ENCODE peak calls at places on chromosomes 12 and 14, in four cellular contexts. One of them, this sample, is unnamed.

GRCh38 chr14:80055226-80055625 is 156.1 kb downstream of the DIO2 start:
- DNase-seq in AG10803: peak; percentile 8
- DNase-seq in thoracic aorta: no peak
- DNase-seq in tibial nerve: no peak
- DNase-seq in this sample: no peak

GRCh38 chr14:22418631-22419030 is 170.4 kb downstream of the DAD1 start:
- DNase-seq in AG10803: no peak
- DNase-seq in thoracic aorta: no peak
- DNase-seq in tibial nerve: no peak
- DNase-seq in this sample: no peak

GRCh38 chr12:109767991-109768900 is 54.6 kb downstream of the FAM222A start:
- DNase-seq in AG10803: no peak
- DNase-seq in thoracic aorta: no peak
- DNase-seq in tibial nerve: no peak
- DNase-seq in this sample: no peak

GRCh38 chr12:92218394-92219077 is 72.9 kb upstream of the BTG1 start:
- DNase-seq in AG10803: no peak
- DNase-seq in thoracic aorta: no peak
- DNase-seq in tibial nerve: no peak
- DNase-seq in this sample: no peak

GRCh38 chr14:76541594-76542219 is 165.8 kb downstream of the ESRRB start:
- DNase-seq in AG10803: no peak
- DNase-seq in thoracic aorta: no peak
- DNase-seq in tibial nerve: no peak
- DNase-seq in this sample: no peak

GRCh38 chr12:13198921-13199320 is 2.4 kb downstream of the EMP1 start:
- DNase-seq in AG10803: peak; percentile 72
- DNase-seq in thoracic aorta: no peak
- DNase-seq in tibial nerve: no peak
- DNase-seq in this sample: no peak

GRCh38 chr14:22002860-22003284 is 329.3 kb upstream of the OR4E1 start:
- DNase-seq in AG10803: no peak
- DNase-seq in thoracic aorta: no peak
- DNase-seq in tibial nerve: no peak
- DNase-seq in this sample: no peak

GRCh38 chr12:81726634-81727033 is 32.5 kb downstream of the PPFIA2 start:
- DNase-seq in AG10803: no peak
- DNase-seq in thoracic aorta: no peak
- DNase-seq in tibial nerve: no peak
- DNase-seq in this sample: no peak

GRCh38 chr12:49288412-49288853 is 6.5 kb upstream of the PRPH start:
- DNase-seq in AG10803: peak; percentile 42
- DNase-seq in thoracic aorta: no peak
- DNase-seq in tibial nerve: peak; percentile 47
- DNase-seq in this sample: no peak

GRCh38 chr14:78007160-78007559 is 163.0 kb upstream of the NRXN3 start:
- DNase-seq in AG10803: no peak
- DNase-seq in thoracic aorta: no peak
- DNase-seq in tibial nerve: no peak
- DNase-seq in this sample: no peak

GRCh38 chr14:68649461-68650189 is 143.2 kb downstream of the ZFP36L1 start:
- DNase-seq in AG10803: peak; percentile 34
- DNase-seq in thoracic aorta: no peak
- DNase-seq in tibial nerve: no peak
- DNase-seq in this sample: no peak

GRCh38 chr12:75656650-75657049 is 145.2 kb upstream of the KRR1 start:
- DNase-seq in AG10803: peak; percentile 97
- DNase-seq in thoracic aorta: no peak
- DNase-seq in tibial nerve: no peak
- DNase-seq in this sample: no peak

GRCh38 chr12:125185740-125186470 is 120.7 kb downstream of the AACS start:
- DNase-seq in AG10803: peak; percentile 63
- DNase-seq in thoracic aorta: no peak
- DNase-seq in tibial nerve: no peak
- DNase-seq in this sample: peak; percentile 59

GRCh38 chr14:93042968-93043940 is 72.5 kb downstream of the ITPK1 start:
- DNase-seq in AG10803: peak; percentile 87
- DNase-seq in thoracic aorta: peak; percentile 67
- DNase-seq in tibial nerve: no peak
- DNase-seq in this sample: no peak

GRCh38 chr12:126390969-126391566 is 1325.8 kb downstream of the AACS start:
- DNase-seq in AG10803: no peak
- DNase-seq in thoracic aorta: no peak
- DNase-seq in tibial nerve: no peak
- DNase-seq in this sample: no peak

GRCh38 chr12:89353823-89354629 is 1.7 kb upstream of the DUSP6 start:
- DNase-seq in AG10803: peak; percentile 71
- DNase-seq in thoracic aorta: no peak
- DNase-seq in tibial nerve: peak; percentile 39
- DNase-seq in this sample: no peak

GRCh38 chr12:109523071-109523470 is 45.6 kb downstream of the UBE3B start:
- DNase-seq in AG10803: no peak
- DNase-seq in thoracic aorta: no peak
- DNase-seq in tibial nerve: no peak
- DNase-seq in this sample: no peak

GRCh38 chr12:64696065-64696741 is 63.0 kb downstream of the GNS start:
- DNase-seq in AG10803: peak; percentile 41
- DNase-seq in thoracic aorta: no peak
- DNase-seq in tibial nerve: no peak
- DNase-seq in this sample: no peak

GRCh38 chr12:3034067-3034750 is 43.0 kb upstream of the TSPAN9 start:
- DNase-seq in AG10803: peak; percentile 63
- DNase-seq in thoracic aorta: no peak
- DNase-seq in tibial nerve: peak; percentile 31
- DNase-seq in this sample: peak; percentile 48

GRCh38 chr12:31118347-31118830 is 44.7 kb downstream of the DDX11 start:
- DNase-seq in AG10803: no peak
- DNase-seq in thoracic aorta: no peak
- DNase-seq in tibial nerve: no peak
- DNase-seq in this sample: no peak

GRCh38 chr14:105605501-105606304 is 79.3 kb downstream of the TMEM121 start:
- DNase-seq in AG10803: no peak
- DNase-seq in thoracic aorta: no peak
- DNase-seq in tibial nerve: no peak
- DNase-seq in this sample: no peak

GRCh38 chr12:119308743-119309456 is 25.6 kb upstream of the CCDC60 start:
- DNase-seq in AG10803: no peak
- DNase-seq in thoracic aorta: no peak
- DNase-seq in tibial nerve: no peak
- DNase-seq in this sample: no peak

GRCh38 chr14:94355191-94355794 is 32.2 kb upstream of the SERPINA6 start:
- DNase-seq in AG10803: peak; percentile 76
- DNase-seq in thoracic aorta: no peak
- DNase-seq in tibial nerve: peak; percentile 63
- DNase-seq in this sample: no peak

GRCh38 chr12:101793401-101793800 is 37.4 kb downstream of the GNPTAB start:
- DNase-seq in AG10803: peak; percentile 60
- DNase-seq in thoracic aorta: no peak
- DNase-seq in tibial nerve: no peak
- DNase-seq in this sample: no peak

GRCh38 chr14:81565441-81566290 is 32.0 kb upstream of the SEL1L start:
- DNase-seq in AG10803: peak; percentile 8
- DNase-seq in thoracic aorta: no peak
- DNase-seq in tibial nerve: no peak
- DNase-seq in this sample: no peak

GRCh38 chr14:87935895-87936294 is 57.1 kb downstream of the GALC start:
- DNase-seq in AG10803: no peak
- DNase-seq in thoracic aorta: no peak
- DNase-seq in tibial nerve: no peak
- DNase-seq in this sample: no peak

GRCh38 chr12:118101051-118101450 is 2.8 kb downstream of the VSIG10 start:
- DNase-seq in AG10803: no peak
- DNase-seq in thoracic aorta: no peak
- DNase-seq in tibial nerve: no peak
- DNase-seq in this sample: no peak

GRCh38 chr14:50453869-50454268 is 57.2 kb upstream of the CDKL1 start:
- DNase-seq in AG10803: no peak
- DNase-seq in thoracic aorta: no peak
- DNase-seq in tibial nerve: no peak
- DNase-seq in this sample: no peak

GRCh38 chr12:117819160-117819559 is 149.6 kb downstream of the KSR2 start:
- DNase-seq in AG10803: no peak
- DNase-seq in thoracic aorta: no peak
- DNase-seq in tibial nerve: no peak
- DNase-seq in this sample: no peak

GRCh38 chr12:6745751-6746525 is 7.0 kb downstream of the MLF2 start:
- DNase-seq in AG10803: no peak
- DNase-seq in thoracic aorta: no peak
- DNase-seq in tibial nerve: no peak
- DNase-seq in this sample: no peak

GRCh38 chr12:107384645-107385044 is 291.3 kb upstream of the CRY1 start:
- DNase-seq in AG10803: no peak
- DNase-seq in thoracic aorta: no peak
- DNase-seq in tibial nerve: no peak
- DNase-seq in this sample: no peak

GRCh38 chr14:71136386-71137060 is 229.3 kb downstream of the PCNX1 start:
- DNase-seq in AG10803: no peak
- DNase-seq in thoracic aorta: no peak
- DNase-seq in tibial nerve: no peak
- DNase-seq in this sample: no peak

GRCh38 chr12:1532796-1533195 is 61.6 kb downstream of the FBXL14 start:
- DNase-seq in AG10803: peak; percentile 34
- DNase-seq in thoracic aorta: no peak
- DNase-seq in tibial nerve: no peak
- DNase-seq in this sample: no peak
- TF ChIP-seq CTCF in AG10803: peak; percentile 40
- TF ChIP-seq CTCF in thoracic aorta: no peak
- TF ChIP-seq CTCF in tibial nerve: no peak
- TF ChIP-seq CTCF in this sample: no peak

DNA sequence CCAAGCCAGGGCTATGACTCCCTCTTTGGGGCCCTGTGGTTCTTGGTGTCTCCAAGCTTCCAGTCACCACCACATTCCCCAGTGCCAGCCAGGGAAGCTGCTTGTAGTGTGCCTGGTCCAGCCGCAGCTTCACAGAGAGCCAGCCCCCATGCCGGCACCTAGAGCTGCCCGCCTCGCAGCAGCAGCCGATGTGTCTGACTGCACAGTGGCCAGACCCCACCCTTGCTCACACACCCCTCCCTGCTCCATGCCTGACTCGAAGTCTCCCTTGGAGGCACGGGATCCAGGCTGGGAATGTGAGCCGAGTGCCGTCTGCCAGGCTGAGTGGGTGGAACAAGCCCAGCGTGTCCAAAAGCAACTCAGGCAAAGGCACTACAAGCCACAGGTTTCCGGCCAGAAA is 123.3 kb upstream of the SFSWAP start:
- DNase-seq in AG10803: no peak
- DNase-seq in thoracic aorta: no peak
- DNase-seq in tibial nerve: no peak
- DNase-seq in this sample: no peak
- TF ChIP-seq CTCF in AG10803: no peak
- TF ChIP-seq CTCF in thoracic aorta: no peak
- TF ChIP-seq CTCF in tibial nerve: no peak
- TF ChIP-seq CTCF in this sample: no peak

DNA sequence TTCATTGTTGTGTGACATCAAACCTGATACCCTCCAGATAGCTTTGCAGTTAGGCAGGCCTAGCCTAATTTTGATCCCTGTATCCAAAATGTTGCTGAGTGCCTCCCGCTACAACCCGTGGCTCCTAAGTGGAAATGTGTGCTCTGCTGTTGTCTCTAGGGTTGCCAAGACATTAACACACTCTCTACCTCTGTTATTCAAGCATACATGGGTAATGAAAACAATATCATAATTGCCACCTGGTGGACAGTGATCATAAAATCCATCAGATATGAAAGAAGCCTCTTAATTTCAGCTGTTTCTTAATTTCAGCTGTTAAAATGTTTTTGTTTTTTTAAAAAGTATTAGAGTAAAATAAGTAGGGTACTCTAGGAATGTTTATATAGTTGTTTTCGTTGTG is 93.5 kb downstream of the PLEKHA5 start:
- DNase-seq in AG10803: no peak
- DNase-seq in thoracic aorta: no peak
- DNase-seq in tibial nerve: no peak
- DNase-seq in this sample: no peak
- TF ChIP-seq CTCF in AG10803: peak; percentile 35
- TF ChIP-seq CTCF in thoracic aorta: no peak
- TF ChIP-seq CTCF in tibial nerve: peak; percentile 17
- TF ChIP-seq CTCF in this sample: peak; percentile 34

GRCh38 chr12:29427964-29428363 is 47.0 kb upstream of the ERGIC2 start:
- DNase-seq in AG10803: no peak
- DNase-seq in thoracic aorta: no peak
- DNase-seq in tibial nerve: no peak
- DNase-seq in this sample: no peak
- TF ChIP-seq CTCF in AG10803: no peak
- TF ChIP-seq CTCF in thoracic aorta: no peak
- TF ChIP-seq CTCF in tibial nerve: no peak
- TF ChIP-seq CTCF in this sample: no peak

DNA sequence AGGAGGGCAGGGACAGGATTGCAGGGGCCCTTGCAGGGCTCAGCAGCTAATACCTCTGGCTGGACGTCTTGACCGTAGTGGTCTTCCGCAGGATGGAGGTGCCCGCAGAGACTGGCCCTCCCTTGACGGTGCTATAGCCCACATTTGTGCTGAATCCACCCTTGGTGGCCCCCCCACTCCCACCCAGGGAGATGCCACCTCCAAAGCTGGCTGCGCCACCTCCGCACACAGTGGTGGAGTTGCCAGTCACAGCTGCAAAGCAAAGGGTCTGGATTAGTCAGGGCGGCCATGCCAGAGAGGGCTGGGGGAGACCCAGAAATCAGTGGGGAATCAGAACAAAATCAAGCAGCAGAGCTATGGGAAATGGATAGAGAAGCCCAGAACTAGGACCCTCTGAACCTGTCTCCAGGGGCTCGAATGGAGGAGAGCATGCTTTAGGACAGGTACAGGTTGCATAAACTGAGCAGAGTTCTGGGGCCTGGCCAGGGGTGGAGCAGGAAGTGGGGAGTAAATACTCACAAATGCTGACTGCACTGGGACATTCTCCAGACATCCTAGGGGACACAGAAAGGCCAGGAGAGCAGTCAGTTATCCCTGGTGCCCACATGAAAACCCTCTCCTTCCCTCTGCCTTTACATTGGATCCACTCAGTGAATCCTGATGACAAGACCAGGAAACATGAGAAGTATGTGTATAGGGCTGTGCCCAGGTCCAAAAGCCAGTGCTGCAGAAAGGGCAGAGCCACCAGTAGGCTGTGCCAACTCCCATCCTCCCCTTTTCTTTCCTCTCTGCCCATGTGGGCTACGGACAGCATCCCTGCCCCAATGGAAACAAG is 8.1 kb upstream of the KRT4 start:
- DNase-seq in AG10803: peak; percentile 39
- DNase-seq in thoracic aorta: no peak
- DNase-seq in tibial nerve: no peak
- DNase-seq in this sample: no peak
- TF ChIP-seq CTCF in AG10803: no peak
- TF ChIP-seq CTCF in thoracic aorta: no peak
- TF ChIP-seq CTCF in tibial nerve: no peak
- TF ChIP-seq CTCF in this sample: no peak